ENCODE peak calls at places on chromosomes 13 and 19, in four cellular contexts. B, A, U and O are unnamed samples.

GRCh38 chr13:108270442-108270841 is 924 bp downstream of the TNFSF13B start:
- DNase-seq in B (no peak), A (no peak), U (peak; percentile 68), O (no peak)

GRCh38 chr13:102680842-102681725 is 13.8 kb downstream of the METTL21C start:
- DNase-seq in B (no peak), A (no peak), U (no peak), O (no peak)

GRCh38 chr19:19004144-19004543 is 29.2 kb downstream of the SUGP2 start:
- DNase-seq in B (no peak), A (no peak), U (no peak), O (no peak)

GRCh38 chr13:98509271-98510155 is 67.4 kb downstream of the STK24 start:
- DNase-seq in B (peak; percentile 31), A (no peak), U (no peak), O (peak; percentile 84)

GRCh38 chr19:50794778-50795664 is 4.8 kb downstream of the ACP4 start:
- DNase-seq in B (no peak), A (no peak), U (no peak), O (no peak)

GRCh38 chr13:34201050-34201913 is 383.3 kb downstream of the RFC3 start:
- DNase-seq in B (no peak), A (no peak), U (no peak), O (no peak)

GRCh38 chr19:17026706-17027427 is at the start of gene CPAMD8:
- DNase-seq in B (no peak), A (peak; percentile 39), U (no peak), O (peak; percentile 69)

GRCh38 chr13:113298001-113298945 is 1.2 kb downstream of the LAMP1 start:
- DNase-seq in B (no peak), A (no peak), U (no peak), O (peak; percentile 32)

GRCh38 chr19:35176183-35176570 is 21.6 kb downstream of the FXYD5 start:
- DNase-seq in B (no peak), A (no peak), U (no peak), O (no peak)

GRCh38 chr19:1455336-1456120 is 5.6 kb downstream of the APC2 start:
- DNase-seq in B (no peak), A (no peak), U (no peak), O (peak; percentile 77)

GRCh38 chr13:114082849-114083645 is 49.4 kb downstream of the RASA3 start:
- DNase-seq in B (no peak), A (no peak), U (no peak), O (no peak)

GRCh38 chr13:109214393-109214792 is 572.0 kb downstream of the IRS2 start:
- DNase-seq in B (no peak), A (no peak), U (no peak), O (no peak)

GRCh38 chr13:50400930-50401553 is 385.8 kb downstream of the KCNRG start:
- DNase-seq in B (no peak), A (no peak), U (no peak), O (no peak)

GRCh38 chr19:18513868-18514267 is 8.0 kb downstream of the ELL start:
- DNase-seq in B (peak; percentile 52), A (peak; percentile 53), U (no peak), O (no peak)

GRCh38 chr13:29160862-29161261 is 340.7 kb downstream of the MTUS2 start:
- DNase-seq in B (no peak), A (no peak), U (no peak), O (no peak)

GRCh38 chr13:28716511-28716910 is 2.3 kb downstream of the SLC46A3 start:
- DNase-seq in B (no peak), A (no peak), U (no peak), O (peak; percentile 66)

GRCh38 chr13:32676242-32676641 is 90.0 kb downstream of the PDS5B start:
- DNase-seq in B (no peak), A (no peak), U (no peak), O (no peak)

GRCh38 chr19:54179921-54180452 is 7.0 kb upstream of the TMC4 start:
- DNase-seq in B (no peak), A (no peak), U (peak; percentile 70), O (peak; percentile 10)

GRCh38 chr13:51995677-51996551 is 15.3 kb downstream of the ATP7B start:
- DNase-seq in B (no peak), A (peak; percentile 29), U (no peak), O (peak; percentile 32)

GRCh38 chr19:35291916-35292315 is at the start of gene MAG:
- DNase-seq in B (no peak), A (no peak), U (no peak), O (no peak)

DNA sequence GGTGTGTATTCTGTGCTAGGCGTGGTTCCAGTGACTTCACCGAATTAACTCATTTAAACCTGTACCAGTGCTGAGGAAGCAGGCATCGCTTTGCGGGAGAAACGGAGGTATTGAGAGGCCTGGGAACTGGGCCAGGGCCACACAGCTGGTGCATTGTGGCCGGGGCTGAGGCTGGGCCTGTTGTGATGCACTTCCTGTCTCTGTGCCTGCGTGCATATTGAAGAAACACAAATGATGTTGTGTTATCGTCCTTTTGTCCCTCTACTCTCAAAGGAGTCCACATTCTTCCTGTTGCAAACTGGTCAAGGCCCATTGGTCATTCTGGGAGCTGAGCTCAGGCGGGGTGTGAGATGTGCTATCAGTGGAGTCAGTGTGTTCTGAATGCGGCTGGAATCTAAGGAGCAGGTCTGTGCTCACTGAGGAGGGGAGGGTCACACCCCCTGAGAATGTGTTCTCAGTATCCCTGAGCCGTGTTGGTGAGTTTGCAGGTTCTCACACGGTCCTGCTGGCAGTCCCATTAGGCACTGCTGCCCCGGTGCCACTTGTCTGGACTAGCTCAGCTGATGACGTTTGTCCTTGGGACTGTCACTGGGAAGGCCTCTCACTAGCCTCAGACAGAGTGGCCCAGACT is 62.1 kb downstream of the ARHGEF7 start:
- DNase-seq in B (peak; percentile 19), A (peak; percentile 64), U (peak; percentile 88), O (peak; percentile 75)
- H3K4me1 ChIP-seq in B (peaks cover 85% of the 10 kb centered on the region), A (peaks cover 61% of the 10 kb centered on the region), U (peaks cover 48% of the 10 kb centered on the region), O (peaks cover 20% of the 10 kb centered on the region)

GRCh38 chr19:58291943-58292342 is 13.2 kb downstream of the ZNF8 start:
- DNase-seq in B (no peak), A (no peak), U (no peak), O (no peak)
- H3K9me3 ChIP-seq in B (peaks cover 7% of the 10 kb centered on the region), A (peaks cover 65% of the 10 kb centered on the region), U (peaks cover 84% of the 10 kb centered on the region), O (no peaks in the 10 kb centered on the region)

GRCh38 chr19:20259615-20260014 is 92.6 kb downstream of the ZNF486 start:
- DNase-seq in B (no peak), A (no peak), U (no peak), O (no peak)
- H3K27ac ChIP-seq in B (no peak overlapping the region), A (no peak overlapping the region), U (no peak overlapping the region), O (no peak overlapping the region)

DNA sequence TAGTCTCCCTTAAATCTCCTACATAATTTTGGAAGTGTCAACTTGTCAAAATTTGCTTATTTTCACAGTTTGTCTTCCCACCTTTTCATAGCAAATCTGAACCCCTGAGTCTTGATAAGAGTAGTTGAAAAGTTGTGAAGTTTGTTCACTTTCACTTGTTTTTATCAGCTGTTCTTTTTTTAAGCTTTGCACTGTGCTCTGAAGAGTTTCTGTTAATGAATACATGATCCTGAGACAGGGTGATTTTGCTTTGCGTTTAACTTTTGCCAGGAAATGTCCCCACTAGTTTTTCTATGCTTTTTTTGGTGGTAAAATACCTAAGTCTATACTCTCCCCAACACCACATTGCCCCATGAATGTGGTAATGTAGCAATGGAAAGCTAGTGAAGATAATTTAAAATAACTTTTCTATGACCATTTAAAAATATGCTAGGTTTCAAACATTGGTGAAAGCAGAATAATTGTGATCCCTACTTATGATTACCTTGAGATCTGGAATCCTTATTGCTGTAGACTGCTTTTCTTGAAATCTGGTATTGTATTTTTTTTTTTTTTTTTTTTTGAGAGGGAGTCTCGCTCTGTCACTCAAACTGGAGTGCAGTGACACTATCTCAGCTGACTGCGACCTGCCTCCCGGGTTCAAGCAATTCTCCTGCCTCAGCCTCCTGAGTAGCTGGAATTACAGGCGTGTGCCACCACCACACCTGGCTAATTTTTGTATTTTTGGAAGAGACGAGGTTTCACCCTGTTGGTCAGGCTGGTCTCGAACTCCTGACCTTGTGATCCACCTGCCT is 5.4 kb downstream of the NUP58 start:
- DNase-seq in B (no peak), A (no peak), U (no peak), O (no peak)
- H3K4me1 ChIP-seq in B (peaks cover 10% of the 10 kb centered on the region), A (peaks cover 52% of the 10 kb centered on the region), U (peaks cover 22% of the 10 kb centered on the region), O (no peaks in the 10 kb centered on the region)

DNA sequence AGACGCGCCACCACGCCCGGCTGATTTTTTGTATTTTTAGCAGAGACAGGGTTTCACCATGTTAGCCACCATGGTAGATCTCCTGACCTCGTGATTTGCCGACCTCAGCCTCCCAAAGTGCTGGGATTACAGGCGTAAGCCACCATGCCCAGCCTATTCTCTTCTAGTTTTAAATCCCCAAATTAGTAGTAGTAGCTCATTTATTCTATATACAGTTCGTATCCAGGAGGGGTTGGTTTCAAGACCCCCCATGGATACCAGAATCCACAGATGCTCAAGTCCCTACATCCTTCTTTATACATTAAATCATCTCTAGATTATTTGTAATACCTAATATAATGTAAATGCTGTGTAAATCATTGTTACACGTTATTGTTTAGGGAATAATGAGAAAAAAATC is 2.0 kb downstream of the ZNF568 start:
- DNase-seq in B (no peak), A (no peak), U (no peak), O (no peak)
- H3K9me3 ChIP-seq in B (no peaks in the 10 kb centered on the region), A (peaks cover 17% of the 10 kb centered on the region), U (peaks cover 69% of the 10 kb centered on the region), O (no peaks in the 10 kb centered on the region)